ENCODE peak calls at places on chromosomes 6 and 20, in six cellular contexts. F, U, V, T, Q and E are unnamed samples.

GRCh38 chr6:47403801-47404200 is 73.8 kb upstream of the CD2AP start:
- DNase-seq in U (no peak), F (no peak), T (no peak), Q (no peak), V (no peak), E (no peak)

GRCh38 chr6:123009101-123009500 is 13.1 kb downstream of the CLVS2 start:
- DNase-seq in F (no peak), T (no peak), V (no peak), Q (no peak), U (no peak), E (no peak)

GRCh38 chr20:20334489-20334888 is 33.4 kb upstream of the INSM1 start:
- DNase-seq in V (no peak), F (no peak), U (no peak), T (no peak), Q (peak), E (no peak)

GRCh38 chr6:166592818-166593217 is 6.3 kb upstream of the RAMACL start:
- DNase-seq in U (no peak), Q (no peak), T (no peak), V (peak), F (peak), E (peak)

GRCh38 chr20:23569570-23569969 is 1.3 kb upstream of the CST9L start:
- DNase-seq in T (no peak), V (no peak), U (no peak), F (no peak), Q (no peak), E (no peak)

GRCh38 chr20:56348306-56348695 is 10.5 kb upstream of the FAM210B start:
- DNase-seq in V (no peak), U (peak), T (no peak), F (no peak), Q (no peak), E (no peak)

GRCh38 chr6:155832596-155832995 is 377.0 kb upstream of the NOX3 start:
- DNase-seq in Q (peak), F (peak), U (no peak), V (peak), T (no peak), E (peak)

GRCh38 chr6:53189554-53189953 is 40.9 kb upstream of the GCM1 start:
- DNase-seq in U (no peak), F (peak), T (no peak), V (no peak), Q (no peak), E (peak)

GRCh38 chr6:29680904-29681303 is at the start of gene ZFP57:
- DNase-seq in Q (no peak), F (no peak), V (no peak), U (no peak), T (no peak), E (no peak)

GRCh38 chr6:51805517-51805916 is 281.9 kb downstream of the PKHD1 start:
- DNase-seq in V (no peak), T (no peak), U (no peak), Q (peak), F (no peak), E (no peak)

DNA sequence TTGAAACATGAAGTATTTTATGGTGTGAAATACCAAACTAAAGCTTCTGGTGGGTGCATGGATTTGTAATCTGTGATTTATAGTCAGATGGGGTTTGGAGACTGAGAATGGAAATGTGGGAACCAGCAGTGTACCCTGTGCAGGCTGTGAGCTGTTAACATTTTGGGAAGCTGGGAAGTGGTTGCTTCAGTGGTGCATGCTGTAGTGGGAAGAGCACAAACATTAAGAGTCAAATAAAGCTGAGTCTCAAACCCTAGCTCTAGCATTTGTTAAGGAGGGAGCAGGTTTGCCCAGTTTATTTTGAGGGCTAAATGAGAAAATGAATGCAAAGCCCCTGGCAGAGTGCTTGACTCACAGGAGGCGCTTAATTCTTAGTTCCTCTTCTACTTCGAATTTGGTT is 235.7 kb downstream of the ZFAND3 start:
- DNase-seq in U (no peak), Q (no peak), T (no peak), F (no peak), V (no peak), E (no peak)
- H3K4me3 ChIP-seq in U (no peak), Q (no peak), T (no peak), F (no peak), V (no peak), E (no peak)

GRCh38 chr6:82006027-82006738 is 241.4 kb downstream of the IBTK start:
- DNase-seq in U (no peak), F (peak), T (no peak), Q (peak), V (peak), E (no peak)
- TF ChIP-seq CTCF in U (peak), F (peak), T (peak), Q (peak), V (peak), E (peak)

GRCh38 chr6:152063170-152063921 is 255.9 kb downstream of the ESR1 start:
- DNase-seq in Q (no peak), V (no peak), U (peak), T (no peak), F (no peak), E (no peak)
- H3K4me3 ChIP-seq in Q (no peak), V (no peak), U (no peak), T (no peak), F (no peak), E (no peak)

GRCh38 chr20:46559685-46560440 is 9.4 kb upstream of the OCSTAMP start:
- DNase-seq in Q (no peak), U (no peak), T (no peak), F (no peak), V (no peak), E (no peak)
- TF ChIP-seq CTCF in Q (no peak), U (no peak), T (peak), F (no peak), V (no peak), E (no peak)

GRCh38 chr20:62650551-62651284 is 8.4 kb downstream of the SLCO4A1 start:
- DNase-seq in U (no peak), Q (no peak), F (no peak), V (no peak), T (no peak), E (no peak)
- H3K4me3 ChIP-seq in U (no peak), Q (peak), F (no peak), V (no peak), T (no peak), E (no peak)

DNA sequence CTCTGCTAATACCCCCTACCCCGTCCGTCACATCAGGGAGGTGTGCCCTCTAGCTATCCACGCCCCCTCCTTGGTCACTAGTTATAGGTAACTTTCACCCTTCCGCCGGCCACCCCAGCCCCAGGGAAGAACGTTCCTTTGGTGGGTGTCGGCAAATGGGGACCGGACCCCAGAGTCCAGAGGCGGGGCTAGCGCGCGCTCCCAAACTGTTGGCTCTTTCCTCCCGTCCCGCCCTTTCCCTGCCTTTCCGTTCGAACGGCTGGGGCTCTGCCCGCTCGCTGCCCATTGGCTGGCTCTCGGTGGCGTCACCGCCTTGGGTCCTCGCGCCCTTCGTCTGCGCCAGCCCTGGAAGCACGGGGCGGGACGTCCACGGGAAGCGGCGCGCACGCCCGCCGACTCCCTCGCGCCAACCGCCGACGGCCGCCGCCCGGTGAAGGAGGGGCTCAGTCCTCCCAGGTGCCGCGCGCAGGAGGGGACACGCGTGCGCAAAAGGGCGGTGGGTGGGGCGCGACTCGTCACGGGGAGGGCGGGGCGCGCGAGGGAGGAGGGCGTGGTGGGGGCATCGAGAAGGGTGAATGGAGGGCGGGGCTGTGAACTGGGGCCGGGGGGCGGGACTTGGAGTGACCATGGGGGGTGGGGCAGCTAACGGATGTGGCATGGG is 634 bp upstream of the PHF1 start:
- DNase-seq in T (peak), V (peak), U (peak), Q (peak), F (peak), E (peak)
- TF ChIP-seq CTCF in T (no peak), V (no peak), U (no peak), Q (no peak), F (no peak), E (no peak)